ENCODE peak calls at places on chromosomes 3 and 15, in six cellular contexts. O is RWPE1, Q is hepatocyte, Z is GM06990, Y is kidney, J is foreskin fibroblast. G is an unnamed sample.

GRCh38 chr15:63306480-63307073 is 29.2 kb downstream of the APH1B start:
- DNase-seq in O (no peak), Q (no peak), Z (no peak), Y (no peak), J (no peak), G (no peak)

GRCh38 chr3:31810991-31811433 is 170.1 kb downstream of the OSBPL10 start:
- DNase-seq in O (no peak), Q (no peak), Z (no peak), Y (no peak), J (no peak), G (no peak)

GRCh38 chr15:60370804-60371700 is 26.7 kb downstream of the ANXA2 start:
- DNase-seq in O (peak; percentile 88), Q (peak; percentile 85), Z (no peak), Y (peak; percentile 88), J (peak; percentile 96), G (peak; percentile 87)

GRCh38 chr15:88788816-88789215 is 14.4 kb upstream of the ACAN start:
- DNase-seq in O (no peak), Q (no peak), Z (no peak), Y (no peak), J (no peak), G (no peak)

GRCh38 chr3:193040836-193041672 is 123.4 kb upstream of the MB21D2 start:
- DNase-seq in O (peak; percentile 50), Q (peak; percentile 72), Z (peak; percentile 30), Y (no peak), J (peak; percentile 26), G (peak; percentile 30)

GRCh38 chr3:64687381-64687780 is 419 bp downstream of the ADAMTS9 start:
- DNase-seq in O (no peak), Q (no peak), Z (no peak), Y (no peak), J (no peak), G (peak; percentile 37)

GRCh38 chr15:90911906-90912769 is 9.0 kb downstream of the MAN2A2 start:
- DNase-seq in O (no peak), Q (no peak), Z (no peak), Y (peak; percentile 64), J (no peak), G (no peak)

GRCh38 chr3:189944285-189945145 is 176.2 kb downstream of the P3H2 start:
- DNase-seq in O (peak; percentile 83), Q (peak; percentile 20), Z (no peak), Y (no peak), J (no peak), G (peak; percentile 82)

GRCh38 chr15:78087944-78088772 is 4.2 kb upstream of the SH2D7 start:
- DNase-seq in O (no peak), Q (no peak), Z (no peak), Y (no peak), J (no peak), G (no peak)

GRCh38 chr3:17619952-17620351 is 122.5 kb downstream of the TBC1D5 start:
- DNase-seq in O (no peak), Q (peak; percentile 5), Z (no peak), Y (no peak), J (no peak), G (no peak)

GRCh38 chr3:178010306-178010705 is 525.9 kb upstream of the KCNMB2 start:
- DNase-seq in O (no peak), Q (no peak), Z (no peak), Y (no peak), J (no peak), G (no peak)

GRCh38 chr3:132803889-132804288 is 81.7 kb upstream of the NPHP3 start:
- DNase-seq in O (no peak), Q (peak; percentile 9), Z (no peak), Y (no peak), J (no peak), G (no peak)

GRCh38 chr3:165259518-165260193 is 63.5 kb upstream of the SLITRK3 start:
- DNase-seq in O (peak; percentile 4), Q (no peak), Z (no peak), Y (no peak), J (no peak), G (no peak)

GRCh38 chr15:65174491-65174890 is 10.7 kb downstream of the CLPX start:
- DNase-seq in O (no peak), Q (no peak), Z (no peak), Y (no peak), J (no peak), G (no peak)

GRCh38 chr3:152050782-152051405 is 177.5 kb downstream of the SUCNR1 start:
- DNase-seq in O (no peak), Q (no peak), Z (no peak), Y (no peak), J (peak; percentile 66), G (no peak)

GRCh38 chr15:75945953-75946352 is 42.3 kb downstream of the FBXO22 start:
- DNase-seq in O (no peak), Q (no peak), Z (no peak), Y (no peak), J (peak; percentile 18), G (no peak)

GRCh38 chr3:15246186-15246585 is 40.1 kb downstream of the CAPN7 start:
- DNase-seq in O (no peak), Q (no peak), Z (no peak), Y (no peak), J (no peak), G (no peak)

GRCh38 chr3:15243822-15244482 is 37.9 kb downstream of the CAPN7 start:
- DNase-seq in O (no peak), Q (no peak), Z (no peak), Y (no peak), J (no peak), G (no peak)

GRCh38 chr3:15241341-15241740 is 35.3 kb downstream of the CAPN7 start:
- DNase-seq in O (peak; percentile 8), Q (no peak), Z (no peak), Y (no peak), J (no peak), G (peak; percentile 21)
- TF ChIP-seq CTCF in O (no peak), Q (no peak), Z (peak; percentile 55), Y (peak; percentile 16), J (peak; percentile 26), G (no peak)

DNA sequence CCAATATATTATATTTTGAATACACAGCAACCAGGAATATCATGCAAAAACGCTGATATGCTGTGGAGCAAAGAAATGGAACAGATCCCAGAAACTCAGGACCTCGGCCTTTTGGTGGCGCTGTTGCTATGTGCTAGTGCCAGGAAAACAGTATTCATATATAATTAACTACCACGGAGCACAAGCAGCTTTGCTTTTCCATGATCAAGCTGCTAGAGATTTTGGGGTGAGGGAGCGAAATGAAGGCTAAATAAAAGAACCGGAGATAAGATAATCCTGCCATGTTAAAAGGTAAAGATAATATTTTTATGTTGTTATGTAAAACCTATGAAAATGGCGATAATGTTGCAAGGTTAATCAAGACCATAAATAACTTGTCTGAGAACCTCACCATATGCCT is 157.7 kb upstream of the FAM3D start:
- DNase-seq in O (peak; percentile 32), Q (peak; percentile 79), Z (no peak), Y (peak; percentile 35), J (peak; percentile 62), G (peak; percentile 70)
- TF ChIP-seq CTCF in O (peak; percentile 62), Q (peak; percentile 84), Z (peak; percentile 57), Y (no peak), J (peak; percentile 84), G (peak; percentile 46)

DNA sequence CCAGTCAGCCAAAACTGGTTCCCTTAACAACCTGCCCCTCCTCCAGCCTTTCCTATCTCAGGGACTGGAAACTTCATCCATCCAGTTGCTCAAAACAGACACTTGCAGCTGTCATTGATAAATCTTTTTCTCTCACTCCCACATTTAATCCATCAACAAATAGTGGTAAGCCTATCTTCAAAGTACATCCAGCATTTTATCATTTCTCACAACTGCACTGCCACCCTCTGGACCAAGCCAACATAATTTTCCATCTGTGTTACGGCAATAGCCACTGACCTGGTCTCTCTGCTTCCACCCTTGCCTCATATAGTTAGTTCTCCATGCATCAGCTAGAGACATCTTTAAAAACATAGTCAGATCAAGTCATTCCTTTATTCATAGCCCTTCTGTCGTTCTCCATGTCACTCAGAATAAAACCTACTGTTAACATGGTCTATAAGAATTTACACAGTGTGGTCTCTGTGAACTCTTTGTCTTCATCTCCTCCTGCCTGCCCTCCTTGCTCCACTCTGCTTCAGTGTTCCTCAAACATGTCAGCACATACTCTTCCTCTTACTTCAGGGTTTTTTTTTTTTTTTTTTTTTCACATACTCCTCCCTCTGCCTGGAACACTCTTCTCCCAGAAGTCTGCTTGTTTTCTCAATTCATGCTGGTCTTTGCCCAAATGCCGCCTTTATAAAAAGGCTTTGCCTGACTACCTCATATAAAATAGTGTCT is 102.5 kb upstream of the COL6A5 start:
- DNase-seq in O (no peak), Q (peak; percentile 53), Z (no peak), Y (no peak), J (no peak), G (peak; percentile 38)
- TF ChIP-seq CTCF in O (no peak), Q (peak; percentile 63), Z (peak; percentile 36), Y (peak; percentile 21), J (no peak), G (no peak)

GRCh38 chr3:49712166-49712565 is 7.3 kb downstream of the AMIGO3 start:
- DNase-seq in O (no peak), Q (no peak), Z (no peak), Y (peak; percentile 40), J (no peak), G (no peak)

GRCh38 chr3:49707113-49707480 is 12.4 kb downstream of the AMIGO3 start:
- DNase-seq in O (no peak), Q (no peak), Z (no peak), Y (no peak), J (peak; percentile 50), G (no peak)

GRCh38 chr3:49712631-49713317 is 6.7 kb downstream of the AMIGO3 start:
- DNase-seq in O (no peak), Q (no peak), Z (no peak), Y (peak; percentile 41), J (no peak), G (no peak)

GRCh38 chr3:49711489-49711888 is 8.0 kb downstream of the AMIGO3 start:
- DNase-seq in O (no peak), Q (no peak), Z (no peak), Y (peak; percentile 25), J (no peak), G (no peak)

GRCh38 chr3:49709852-49710251 is 9.6 kb downstream of the AMIGO3 start:
- DNase-seq in O (no peak), Q (no peak), Z (no peak), Y (no peak), J (no peak), G (no peak)
- TF ChIP-seq CTCF in O (no peak), Q (no peak), Z (no peak), Y (no peak), J (no peak), G (no peak)

GRCh38 chr3:38164966-38165721 is at the start of gene OXSR1:
- DNase-seq in O (peak; percentile 94), Q (peak; percentile 100), Z (peak; percentile 97), Y (peak; percentile 99), J (peak; percentile 100), G (peak; percentile 98)
- TF ChIP-seq CTCF in O (no peak), Q (no peak), Z (no peak), Y (no peak), J (no peak), G (no peak)